ENCODE peak calls at places on chromosomes 3 and 15, in nine cellular contexts. T is lower lobe of right lung, N is nephron progenitor cell, F is GM10248, W is transverse colon, S is fibroblast of mammary gland, G is hepatocyte, J is K562, A is cardiac fibroblast. E is an unnamed sample.

GRCh38 chr3:170203457-170203856 is 18.8 kb upstream of the PRKCI start:
- DNase-seq in T (no peak), N (no peak), F (no peak), W (no peak), S (no peak), G (no peak), J (no peak), A (no peak), E (no peak)

GRCh38 chr3:46716461-46717441 is 918 bp downstream of the PRSS50 start:
- DNase-seq in T (no peak), N (no peak), F (no peak), W (no peak), S (no peak), G (no peak), J (no peak), A (no peak), E (no peak)

GRCh38 chr3:108064293-108064887 is 26.4 kb downstream of the CD47 start:
- DNase-seq in T (no peak), N (no peak), F (no peak), W (no peak), S (no peak), G (no peak), J (no peak), A (no peak), E (no peak)

GRCh38 chr3:30259730-30260129 is 346.7 kb upstream of the TGFBR2 start:
- DNase-seq in T (no peak), N (no peak), F (no peak), W (no peak), S (no peak), G (no peak), J (no peak), A (no peak), E (no peak)

GRCh38 chr3:108090066-108090700 is 648 bp downstream of the CD47 start:
- DNase-seq in T (peak; percentile 61), N (no peak), F (peak; percentile 40), W (peak; percentile 29), S (peak; percentile 38), G (peak; percentile 28), J (no peak), A (peak; percentile 57), E (no peak)

GRCh38 chr15:55356985-55357585 is 38.1 kb downstream of the PIGB start:
- DNase-seq in T (no peak), N (no peak), F (no peak), W (no peak), S (no peak), G (no peak), J (no peak), A (no peak), E (no peak)

GRCh38 chr3:58013973-58014649 is 5.9 kb downstream of the FLNB start:
- DNase-seq in T (no peak), N (peak; percentile 64), F (no peak), W (peak; percentile 30), S (peak; percentile 94), G (peak; percentile 72), J (no peak), A (peak; percentile 92), E (no peak)

GRCh38 chr15:77412972-77413371 is 6.9 kb downstream of the PEAK1 start:
- DNase-seq in T (no peak), N (no peak), F (no peak), W (no peak), S (no peak), G (no peak), J (no peak), A (no peak), E (no peak)

GRCh38 chr15:45906230-45906629 is 271.4 kb downstream of the SQOR start:
- DNase-seq in T (no peak), N (no peak), F (no peak), W (no peak), S (no peak), G (no peak), J (no peak), A (peak; percentile 3), E (no peak)

GRCh38 chr3:184299488-184300376 is 691 bp downstream of the PSMD2 start:
- DNase-seq in T (no peak), N (no peak), F (peak; percentile 8), W (no peak), S (peak; percentile 65), G (peak; percentile 44), J (no peak), A (no peak), E (no peak)

GRCh38 chr3:159069076-159069475 is 267.2 kb downstream of the MFSD1 start:
- DNase-seq in T (no peak), N (no peak), F (no peak), W (no peak), S (no peak), G (no peak), J (no peak), A (no peak), E (no peak)

GRCh38 chr3:57981483-57982087 is 26.6 kb upstream of the FLNB start:
- DNase-seq in T (no peak), N (no peak), F (no peak), W (no peak), S (peak; percentile 11), G (no peak), J (no peak), A (no peak), E (no peak)

GRCh38 chr3:4643904-4644547 is 150.9 kb downstream of the ITPR1 start:
- DNase-seq in T (no peak), N (no peak), F (no peak), W (no peak), S (no peak), G (no peak), J (peak; percentile 98), A (no peak), E (no peak)

GRCh38 chr3:193805448-193805847 is 212.4 kb downstream of the OPA1 start:
- DNase-seq in T (no peak), N (no peak), F (no peak), W (peak; percentile 42), S (peak; percentile 94), G (peak; percentile 90), J (peak; percentile 36), A (peak; percentile 90), E (no peak)

DNA sequence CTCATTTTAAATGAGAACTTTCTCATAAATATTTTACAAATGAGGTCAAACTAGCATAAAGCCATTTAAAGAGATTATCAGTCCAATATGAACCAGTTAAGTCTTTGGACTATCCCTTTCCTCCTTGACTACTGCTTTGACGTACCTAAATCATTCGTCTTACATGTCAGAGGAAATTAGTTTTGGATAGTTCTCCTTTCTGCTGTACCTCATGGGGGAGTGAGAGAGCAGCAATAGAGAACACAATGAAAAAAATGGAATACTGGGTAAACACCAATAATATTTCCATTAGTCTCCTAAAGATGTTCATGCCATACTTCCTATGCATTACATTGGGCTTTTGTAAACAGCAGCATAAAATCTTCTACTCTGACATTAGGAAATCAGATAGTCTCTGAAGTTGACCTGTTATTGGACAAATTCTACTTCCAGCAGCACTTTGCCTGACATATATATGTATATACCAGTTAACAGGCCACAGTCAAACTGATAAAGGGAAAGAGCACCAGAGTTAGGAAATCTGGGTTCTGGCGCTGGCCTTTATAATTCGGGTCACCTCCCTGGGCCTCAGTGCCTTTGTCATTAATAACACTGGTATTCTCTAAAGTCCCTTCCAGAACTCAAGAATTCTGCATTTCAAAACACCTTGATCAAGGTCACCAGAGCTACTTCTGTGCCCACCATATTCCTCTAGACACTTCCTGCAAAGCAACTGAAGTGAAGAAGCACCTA is 26.8 kb downstream of the TIMMDC1 start:
- DNase-seq in T (no peak), N (no peak), F (no peak), W (no peak), S (peak; percentile 34), G (no peak), J (no peak), A (peak; percentile 44), E (no peak)
- TF ChIP-seq CTCF in T (peak; percentile 37), N (no peak), F (peak; percentile 40), W (no peak), S (peak; percentile 51), G (peak; percentile 39), J (peak; percentile 15), A (peak; percentile 40), E (peak; percentile 14)

GRCh38 chr15:101152914-101153313 is 98.9 kb downstream of the CHSY1 start:
- DNase-seq in T (peak; percentile 50), N (no peak), F (no peak), W (no peak), S (no peak), G (no peak), J (peak; percentile 51), A (no peak), E (no peak)
- TF ChIP-seq CTCF in T (peak; percentile 31), N (peak; percentile 37), F (peak; percentile 21), W (no peak), S (peak; percentile 43), G (no peak), J (peak; percentile 53), A (peak; percentile 46), E (peak; percentile 46)

DNA sequence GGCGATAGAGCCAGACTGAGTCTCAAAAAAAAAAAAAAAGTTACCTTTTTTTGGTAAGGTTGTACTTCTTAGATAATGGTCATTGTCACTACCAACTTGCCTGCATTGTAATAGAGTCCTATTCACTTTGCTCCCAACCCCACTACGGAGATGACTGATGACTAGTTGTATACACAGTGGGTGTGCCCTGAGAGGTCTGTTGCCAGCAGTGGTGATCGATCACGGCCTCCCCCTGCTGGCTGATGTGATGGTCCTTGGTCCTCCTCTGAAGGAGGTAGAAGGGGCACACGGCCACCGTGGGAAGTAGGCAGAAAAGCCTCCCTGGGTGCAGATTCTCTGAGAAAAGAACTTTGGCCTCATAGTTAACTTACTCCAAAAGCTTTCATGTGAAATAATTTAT is 10.7 kb downstream of the GCNT3 start:
- DNase-seq in T (peak; percentile 47), N (peak; percentile 53), F (peak; percentile 79), W (peak; percentile 84), S (peak; percentile 63), G (peak; percentile 78), J (peak; percentile 35), A (peak; percentile 41), E (peak; percentile 51)
- TF ChIP-seq CTCF in T (no peak), N (peak; percentile 43), F (peak; percentile 42), W (peak; percentile 72), S (peak; percentile 55), G (peak; percentile 48), J (peak; percentile 42), A (peak; percentile 64), E (peak; percentile 63)

DNA sequence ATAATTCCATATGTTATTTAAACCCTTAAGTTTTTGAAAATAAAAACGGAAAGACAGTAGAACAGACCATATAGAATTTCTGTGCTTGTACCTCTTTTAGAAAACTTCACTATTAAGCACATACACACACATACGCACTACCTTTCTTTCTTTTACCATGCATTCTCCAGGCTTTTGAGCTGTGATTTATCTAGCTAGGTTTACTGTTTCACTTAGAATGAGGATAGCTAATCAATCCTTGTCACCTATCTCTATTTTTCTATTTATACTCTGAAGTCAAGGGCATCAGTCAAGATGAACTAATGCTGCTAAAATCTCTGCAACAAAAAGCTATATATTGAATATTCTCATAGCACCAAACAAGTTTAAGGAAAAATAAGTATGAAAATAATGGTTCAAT is 43.2 kb downstream of the GOLIM4 start:
- DNase-seq in T (no peak), N (no peak), F (no peak), W (no peak), S (no peak), G (no peak), J (no peak), A (no peak), E (no peak)
- TF ChIP-seq CTCF in T (no peak), N (no peak), F (no peak), W (no peak), S (no peak), G (no peak), J (no peak), A (no peak), E (no peak)

GRCh38 chr3:38281895-38282686 is at the start of gene SLC22A14:
- DNase-seq in T (no peak), N (no peak), F (no peak), W (no peak), S (no peak), G (no peak), J (peak; percentile 43), A (no peak), E (no peak)
- TF ChIP-seq CTCF in T (no peak), N (no peak), F (peak; percentile 10), W (no peak), S (no peak), G (no peak), J (peak; percentile 72), A (no peak), E (peak; percentile 10)

E was measured in progenitor cell of endocrine pancreas.